ENCODE peak calls at places on chromosomes 3 and 15, in five cellular contexts. One of them, this sample, is unnamed.

GRCh38 chr3:138165061-138165460 is 9.7 kb downstream of the DBR1 start:
- DNase-seq in A549: no peak
- DNase-seq in PC-3: no peak
- DNase-seq in amygdala: no peak
- DNase-seq in T-helper 2 cell: no peak
- DNase-seq in this sample: no peak

GRCh38 chr3:54822206-54822605 is 105.7 kb downstream of the LRTM1 start:
- DNase-seq in T-helper 2 cell: no peak
- DNase-seq in PC-3: peak
- DNase-seq in A549: no peak
- DNase-seq in amygdala: no peak
- DNase-seq in this sample: no peak

GRCh38 chr3:172746476-172746875 is 4.0 kb upstream of the ECT2 start:
- DNase-seq in A549: no peak
- DNase-seq in T-helper 2 cell: no peak
- DNase-seq in PC-3: peak
- DNase-seq in amygdala: no peak
- DNase-seq in this sample: no peak

GRCh38 chr3:24100694-24101402 is 155.8 kb downstream of the NR1D2 start:
- DNase-seq in PC-3: no peak
- DNase-seq in T-helper 2 cell: no peak
- DNase-seq in A549: no peak
- DNase-seq in amygdala: no peak
- DNase-seq in this sample: no peak

GRCh38 chr15:42131826-42132806 is 24.3 kb downstream of the PLA2G4F start:
- DNase-seq in PC-3: no peak
- DNase-seq in A549: no peak
- DNase-seq in amygdala: no peak
- DNase-seq in T-helper 2 cell: no peak
- DNase-seq in this sample: no peak

GRCh38 chr3:114730397-114730796 is 416.7 kb downstream of the ZBTB20 start:
- DNase-seq in T-helper 2 cell: no peak
- DNase-seq in amygdala: no peak
- DNase-seq in A549: no peak
- DNase-seq in PC-3: no peak
- DNase-seq in this sample: no peak

GRCh38 chr3:69579527-69580165 is 159.6 kb upstream of the MITF start:
- DNase-seq in T-helper 2 cell: no peak
- DNase-seq in A549: no peak
- DNase-seq in amygdala: no peak
- DNase-seq in PC-3: no peak
- DNase-seq in this sample: no peak

GRCh38 chr3:6962796-6963195 is 101.9 kb downstream of the GRM7 start:
- DNase-seq in PC-3: no peak
- DNase-seq in A549: no peak
- DNase-seq in amygdala: no peak
- DNase-seq in T-helper 2 cell: no peak
- DNase-seq in this sample: no peak

GRCh38 chr3:61875073-61875472 is 313.7 kb downstream of the PTPRG start:
- DNase-seq in amygdala: no peak
- DNase-seq in A549: no peak
- DNase-seq in PC-3: no peak
- DNase-seq in T-helper 2 cell: no peak
- DNase-seq in this sample: no peak

GRCh38 chr15:31847961-31848360 is 182.4 kb upstream of the CHRNA7 start:
- DNase-seq in T-helper 2 cell: no peak
- DNase-seq in A549: no peak
- DNase-seq in PC-3: no peak
- DNase-seq in amygdala: no peak
- DNase-seq in this sample: no peak

GRCh38 chr15:88901713-88902490 is 6.6 kb upstream of the HAPLN3 start:
- DNase-seq in A549: no peak
- DNase-seq in PC-3: no peak
- DNase-seq in T-helper 2 cell: no peak
- DNase-seq in amygdala: no peak
- DNase-seq in this sample: no peak

GRCh38 chr3:49198611-49199230 is 27.3 kb downstream of the KLHDC8B start:
- DNase-seq in T-helper 2 cell: no peak
- DNase-seq in amygdala: no peak
- DNase-seq in PC-3: no peak
- DNase-seq in A549: no peak
- DNase-seq in this sample: no peak

GRCh38 chr15:70314652-70315051 is 216.9 kb upstream of the TLE3 start:
- DNase-seq in T-helper 2 cell: no peak
- DNase-seq in amygdala: no peak
- DNase-seq in A549: no peak
- DNase-seq in PC-3: no peak
- DNase-seq in this sample: no peak

GRCh38 chr3:99084825-99085224 is 183.3 kb upstream of the DCBLD2 start:
- DNase-seq in A549: no peak
- DNase-seq in PC-3: peak
- DNase-seq in T-helper 2 cell: no peak
- DNase-seq in amygdala: no peak
- DNase-seq in this sample: peak

GRCh38 chr15:85133709-85134108 is 152.1 kb downstream of the PDE8A start:
- DNase-seq in PC-3: no peak
- DNase-seq in amygdala: no peak
- DNase-seq in T-helper 2 cell: no peak
- DNase-seq in A549: no peak
- DNase-seq in this sample: no peak

GRCh38 chr15:84715442-84716035 is 400 bp downstream of the SEC11A start:
- DNase-seq in T-helper 2 cell: no peak
- DNase-seq in A549: peak
- DNase-seq in amygdala: peak
- DNase-seq in PC-3: peak
- DNase-seq in this sample: no peak

GRCh38 chr3:124034016-124034808 is 42.3 kb upstream of the ROPN1 start:
- DNase-seq in amygdala: no peak
- DNase-seq in PC-3: peak
- DNase-seq in T-helper 2 cell: no peak
- DNase-seq in A549: no peak
- DNase-seq in this sample: no peak